ENCODE peak calls at places on chromosomes 13 and 19, in four cellular contexts. One of them, this sample, is unnamed.

GRCh38 chr13:97067342-97067895 is 73.1 kb upstream of the OXGR1 start:
- DNase-seq in AG04450: no peak
- DNase-seq in HCEC 1CT: peak; percentile 66
- DNase-seq in T-cell: no peak
- DNase-seq in this sample: peak; percentile 13

GRCh38 chr19:38665950-38666661 is 18.7 kb downstream of the ACTN4 start:
- DNase-seq in AG04450: no peak
- DNase-seq in HCEC 1CT: peak; percentile 83
- DNase-seq in T-cell: no peak
- DNase-seq in this sample: peak; percentile 99

GRCh38 chr19:40612831-40613668 is 11.9 kb downstream of the LTBP4 start:
- DNase-seq in AG04450: no peak
- DNase-seq in HCEC 1CT: no peak
- DNase-seq in T-cell: peak; percentile 44
- DNase-seq in this sample: no peak

GRCh38 chr19:47523473-47523872 is 8.6 kb upstream of the NAPA start:
- DNase-seq in AG04450: no peak
- DNase-seq in HCEC 1CT: no peak
- DNase-seq in T-cell: no peak
- DNase-seq in this sample: no peak

GRCh38 chr13:86080340-86080995 is 281.2 kb upstream of the SLITRK6 start:
- DNase-seq in AG04450: no peak
- DNase-seq in HCEC 1CT: peak; percentile 17
- DNase-seq in T-cell: no peak
- DNase-seq in this sample: no peak

GRCh38 chr19:51693819-51694218 is 689 bp downstream of the SPACA6 start:
- DNase-seq in AG04450: no peak
- DNase-seq in HCEC 1CT: no peak
- DNase-seq in T-cell: no peak
- DNase-seq in this sample: no peak

GRCh38 chr19:46299695-46300094 is 2.9 kb downstream of the HIF3A start:
- DNase-seq in AG04450: no peak
- DNase-seq in HCEC 1CT: no peak
- DNase-seq in T-cell: no peak
- DNase-seq in this sample: no peak

GRCh38 chr19:51251453-51251790 is 542 bp downstream of the SIGLECL1 start:
- DNase-seq in AG04450: no peak
- DNase-seq in HCEC 1CT: no peak
- DNase-seq in T-cell: no peak
- DNase-seq in this sample: no peak

GRCh38 chr13:23381877-23382276 is 51.6 kb downstream of the SACS start:
- DNase-seq in AG04450: no peak
- DNase-seq in HCEC 1CT: no peak
- DNase-seq in T-cell: no peak
- DNase-seq in this sample: no peak

GRCh38 chr13:34048652-34049051 is 230.7 kb downstream of the RFC3 start:
- DNase-seq in AG04450: no peak
- DNase-seq in HCEC 1CT: no peak
- DNase-seq in T-cell: no peak
- DNase-seq in this sample: no peak

GRCh38 chr19:46824887-46825730 is 25.5 kb downstream of the AP2S1 start:
- DNase-seq in AG04450: no peak
- DNase-seq in HCEC 1CT: no peak
- DNase-seq in T-cell: no peak
- DNase-seq in this sample: no peak

GRCh38 chr19:33398361-33399060 is 25.0 kb downstream of the CEBPG start:
- DNase-seq in AG04450: no peak
- DNase-seq in HCEC 1CT: no peak
- DNase-seq in T-cell: no peak
- DNase-seq in this sample: no peak

GRCh38 chr13:24306632-24307031 is 2.7 kb upstream of the C1QTNF9 start:
- DNase-seq in AG04450: peak; percentile 8
- DNase-seq in HCEC 1CT: peak; percentile 51
- DNase-seq in T-cell: no peak
- DNase-seq in this sample: peak; percentile 78

GRCh38 chr13:22061371-22061805 is 390.5 kb downstream of the FGF9 start:
- DNase-seq in AG04450: no peak
- DNase-seq in HCEC 1CT: no peak
- DNase-seq in T-cell: peak; percentile 56
- DNase-seq in this sample: no peak

GRCh38 chr19:41175825-41176734 is 16.9 kb upstream of the CYP2S1 start:
- DNase-seq in AG04450: peak; percentile 58
- DNase-seq in HCEC 1CT: peak; percentile 75
- DNase-seq in T-cell: peak; percentile 49
- DNase-seq in this sample: peak; percentile 86